ENCODE peak calls at places on chromosomes 2 and 18, in eight cellular contexts. F, D, O, X, T, N, M and K are unnamed samples.

GRCh38 chr2:187461294-187462261 is 13.5 kb upstream of the CALCRL start:
- DNase-seq in F (no peak), D (no peak), O (peak), X (no peak), T (peak), N (peak), M (no peak), K (no peak)

GRCh38 chr18:51398104-51398503 is 200.6 kb upstream of the MEX3C start:
- DNase-seq in F (no peak), D (no peak), O (no peak), X (no peak), T (no peak), N (no peak), M (no peak), K (no peak)

GRCh38 chr2:84906108-84906899 is 848 bp downstream of the TMSB10 start:
- DNase-seq in F (no peak), D (no peak), O (no peak), X (peak), T (peak), N (no peak), M (peak), K (no peak)

GRCh38 chr2:127255721-127256120 is 35.6 kb upstream of the CYP27C1 start:
- DNase-seq in F (no peak), D (no peak), O (no peak), X (no peak), T (no peak), N (no peak), M (no peak), K (no peak)

GRCh38 chr2:201257381-201257940 is 2.9 kb upstream of the CASP8 start:
- DNase-seq in F (peak), D (no peak), O (no peak), X (peak), T (no peak), N (peak), M (peak), K (no peak)

GRCh38 chr18:58148954-58149471 is 105.0 kb downstream of the NEDD4L start:
- DNase-seq in F (no peak), D (no peak), O (no peak), X (no peak), T (no peak), N (peak), M (peak), K (no peak)

GRCh38 chr2:222000326-222000725 is 298.5 kb downstream of the PAX3 start:
- DNase-seq in F (peak), D (peak), O (peak), X (no peak), T (no peak), N (no peak), M (no peak), K (no peak)

GRCh38 chr2:44470151-44470550 is 108.4 kb downstream of the CAMKMT start:
- DNase-seq in F (no peak), D (no peak), O (no peak), X (no peak), T (no peak), N (no peak), M (no peak), K (no peak)

GRCh38 chr2:232053777-232054176 is 92.3 kb downstream of the DIS3L2 start:
- DNase-seq in F (no peak), D (no peak), O (no peak), X (no peak), T (no peak), N (no peak), M (no peak), K (no peak)

GRCh38 chr2:1544478-1545069 is 131.3 kb downstream of the TPO start:
- DNase-seq in F (peak), D (no peak), O (peak), X (no peak), T (no peak), N (no peak), M (no peak), K (no peak)

GRCh38 chr18:79872852-79873444 is 75.2 kb downstream of the KCNG2 start:
- DNase-seq in F (no peak), D (no peak), O (no peak), X (no peak), T (no peak), N (no peak), M (no peak), K (no peak)

GRCh38 chr2:71555798-71556454 is 102.6 kb downstream of the DYSF start:
- DNase-seq in F (no peak), D (no peak), O (no peak), X (no peak), T (no peak), N (peak), M (no peak), K (no peak)

GRCh38 chr2:176508984-176509383 is 239.7 kb downstream of the MTX2 start:
- DNase-seq in F (peak), D (no peak), O (no peak), X (no peak), T (no peak), N (no peak), M (no peak), K (no peak)

GRCh38 chr2:88161446-88161845 is 8.7 kb upstream of the THNSL2 start:
- DNase-seq in F (no peak), D (no peak), O (no peak), X (no peak), T (no peak), N (no peak), M (no peak), K (no peak)

GRCh38 chr2:88165604-88166003 is 4.5 kb upstream of the THNSL2 start:
- DNase-seq in F (no peak), D (no peak), O (no peak), X (no peak), T (no peak), N (no peak), M (no peak), K (no peak)

GRCh38 chr2:88159481-88159880 is 10.7 kb upstream of the THNSL2 start:
- DNase-seq in F (no peak), D (no peak), O (no peak), X (no peak), T (no peak), N (no peak), M (no peak), K (no peak)

DNA sequence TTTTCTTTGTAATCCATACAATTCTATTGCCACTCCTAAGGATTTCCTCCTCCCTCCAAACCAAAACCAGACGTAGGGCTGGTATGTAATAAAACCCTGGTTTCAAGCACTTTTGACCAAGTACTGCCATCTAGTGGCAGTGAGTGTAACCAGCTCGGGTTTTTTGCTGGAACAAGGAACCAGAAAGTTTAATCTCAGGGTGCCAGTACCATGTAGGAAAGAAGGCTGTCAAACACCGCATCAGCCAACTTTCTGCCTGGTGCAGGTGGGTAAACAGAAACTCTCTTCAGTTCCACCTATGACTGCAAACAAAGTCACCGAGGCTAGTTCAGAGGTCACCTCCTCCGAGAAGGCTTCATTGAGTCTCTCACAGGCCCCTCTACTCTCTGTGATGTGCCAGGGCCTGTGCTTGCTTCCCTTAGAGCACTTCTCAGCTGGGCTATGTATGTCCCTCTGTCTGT is 10.2 kb upstream of the THNSL2 start:
- DNase-seq in F (peak), D (no peak), O (peak), X (peak), T (peak), N (peak), M (peak), K (peak)
- TF ChIP-seq CTCF in F (peak), D (peak), O (peak), X (peak), T (peak), N (peak), M (no peak), K (peak)

GRCh38 chr2:98935777-98936132 is 270 bp downstream of the CRACDL start:
- DNase-seq in F (no peak), D (no peak), O (no peak), X (no peak), T (no peak), N (no peak), M (no peak), K (no peak)

GRCh38 chr2:98937906-98938305 is 1.9 kb upstream of the CRACDL start:
- DNase-seq in F (no peak), D (no peak), O (no peak), X (no peak), T (no peak), N (no peak), M (no peak), K (no peak)

GRCh38 chr2:98935111-98935770 is 784 bp downstream of the CRACDL start:
- DNase-seq in F (no peak), D (no peak), O (no peak), X (no peak), T (peak), N (no peak), M (no peak), K (no peak)

GRCh38 chr2:98936917-98937351 is 909 bp upstream of the CRACDL start:
- DNase-seq in F (no peak), D (no peak), O (no peak), X (no peak), T (no peak), N (no peak), M (no peak), K (peak)

GRCh38 chr2:98936133-98936916 is at the start of gene CRACDL:
- DNase-seq in F (no peak), D (no peak), O (peak), X (no peak), T (peak), N (peak), M (no peak), K (no peak)
- TF ChIP-seq CTCF in F (no peak), D (no peak), O (no peak), X (no peak), T (peak), N (no peak), M (no peak), K (no peak)

GRCh38 chr2:110878150-110878549 is 145.8 kb downstream of the ACOXL start:
- DNase-seq in F (no peak), D (no peak), O (no peak), X (no peak), T (no peak), N (no peak), M (no peak), K (no peak)

GRCh38 chr2:110875384-110875725 is 143.0 kb downstream of the ACOXL start:
- DNase-seq in F (no peak), D (no peak), O (no peak), X (no peak), T (no peak), N (no peak), M (no peak), K (no peak)

GRCh38 chr2:110874565-110875383 is 142.4 kb downstream of the ACOXL start:
- DNase-seq in F (no peak), D (no peak), O (no peak), X (no peak), T (no peak), N (no peak), M (no peak), K (no peak)

GRCh38 chr2:110877031-110877827 is 144.9 kb downstream of the ACOXL start:
- DNase-seq in F (no peak), D (no peak), O (no peak), X (no peak), T (no peak), N (no peak), M (no peak), K (no peak)

GRCh38 chr2:110876167-110876999 is 144.0 kb downstream of the ACOXL start:
- DNase-seq in F (no peak), D (no peak), O (no peak), X (no peak), T (no peak), N (no peak), M (no peak), K (no peak)
- TF ChIP-seq CTCF in F (no peak), D (no peak), O (no peak), X (no peak), T (no peak), N (no peak), M (no peak), K (peak)

GRCh38 chr18:71939483-71939882 is 604.7 kb downstream of the CBLN2 start:
- DNase-seq in F (no peak), D (no peak), O (no peak), X (no peak), T (no peak), N (no peak), M (no peak), K (no peak)

GRCh38 chr18:71942433-71942832 is 601.7 kb downstream of the CBLN2 start:
- DNase-seq in F (no peak), D (no peak), O (no peak), X (no peak), T (no peak), N (no peak), M (no peak), K (no peak)
- TF ChIP-seq CTCF in F (no peak), D (no peak), O (no peak), X (no peak), T (no peak), N (no peak), M (no peak), K (no peak)

GRCh38 chr18:77478619-77479018 is 229.0 kb downstream of the GALR1 start:
- DNase-seq in F (peak), D (no peak), O (peak), X (peak), T (no peak), N (peak), M (no peak), K (no peak)
- TF ChIP-seq CTCF in F (no peak), D (no peak), O (peak), X (peak), T (no peak), N (peak), M (no peak), K (peak)

GRCh38 chr2:178700922-178701342 is 106.3 kb downstream of the TTN start:
- DNase-seq in F (peak), D (no peak), O (peak), X (no peak), T (peak), N (no peak), M (no peak), K (no peak)
- TF ChIP-seq CTCF in F (peak), D (peak), O (peak), X (peak), T (peak), N (peak), M (no peak), K (peak)

GRCh38 chr2:27494284-27494943 is 586 bp downstream of the FNDC4 start:
- DNase-seq in F (peak), D (no peak), O (peak), X (no peak), T (peak), N (peak), M (no peak), K (no peak)
- TF ChIP-seq CTCF in F (peak), D (no peak), O (no peak), X (no peak), T (no peak), N (no peak), M (no peak), K (no peak)

DNA sequence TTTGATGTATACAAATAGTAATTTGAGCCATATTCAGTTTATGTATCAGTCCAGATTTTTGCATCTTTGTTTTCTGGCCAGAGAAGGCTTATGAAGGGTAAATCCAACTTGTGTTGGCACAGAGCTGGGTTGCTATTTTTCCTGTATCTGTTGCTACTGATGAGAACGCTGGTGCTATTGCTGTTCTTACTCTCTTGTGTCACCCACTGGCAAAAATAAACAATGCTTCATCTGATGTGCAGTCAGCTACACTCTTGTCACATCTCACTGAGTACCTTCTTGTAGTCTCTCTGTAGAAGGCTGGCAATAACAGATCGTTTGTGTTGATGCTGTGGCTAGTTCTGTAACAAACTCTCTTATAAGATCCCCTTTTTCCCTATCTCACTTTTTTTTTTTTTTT is 323.4 kb downstream of the CDH19 start:
- DNase-seq in F (no peak), D (no peak), O (no peak), X (no peak), T (no peak), N (no peak), M (no peak), K (no peak)
- TF ChIP-seq CTCF in F (no peak), D (no peak), O (no peak), X (no peak), T (no peak), N (no peak), M (no peak), K (no peak)